ENCODE peak calls at places on chromosomes 2 and 18, in four cellular contexts. O is ovary, C is RPMI8226, F is memory B cell. T is an unnamed sample.

GRCh38 chr2:196206804-196207203 is 35.4 kb upstream of the STK17B start:
- DNase-seq in C (no peak), O (no peak), F (no peak), T (no peak)

GRCh38 chr2:98634406-98635092 is 26.2 kb downstream of the UNC50 start:
- DNase-seq in C (peak; percentile 8), F (no peak), O (no peak), T (no peak)

GRCh38 chr18:11591957-11592356 is 17.4 kb upstream of the SLC35G4 start:
- DNase-seq in F (no peak), C (no peak), O (no peak), T (no peak)

GRCh38 chr2:232892843-232893242 is 22.8 kb downstream of the SNORC start:
- DNase-seq in F (no peak), C (no peak), O (no peak), T (peak; percentile 63)

GRCh38 chr18:50190926-50191325 is 4.0 kb downstream of the MYO5B start:
- DNase-seq in O (no peak), F (no peak), C (no peak), T (no peak)

GRCh38 chr2:181123798-181124217 is 143.4 kb downstream of the UBE2E3 start:
- DNase-seq in F (peak; percentile 30), C (peak; percentile 28), O (no peak), T (no peak)

GRCh38 chr18:3806656-3807055 is 356.7 kb downstream of the TGIF1 start:
- DNase-seq in C (no peak), O (no peak), F (no peak), T (no peak)

GRCh38 chr2:36777272-36777671 is 80.8 kb downstream of the VIT start:
- DNase-seq in F (no peak), O (no peak), C (no peak), T (no peak)

GRCh38 chr2:78455586-78455985 is 569.9 kb upstream of the REG3G start:
- DNase-seq in F (no peak), O (no peak), C (no peak), T (no peak)

GRCh38 chr2:88658318-88658717 is 31.1 kb upstream of the EIF2AK3 start:
- DNase-seq in F (no peak), C (no peak), O (no peak), T (no peak)

GRCh38 chr2:1873343-1873742 is 129.0 kb upstream of the PXDN start:
- DNase-seq in F (no peak), O (no peak), C (no peak), T (no peak)

GRCh38 chr2:169579044-169579443 is 5.1 kb upstream of the PPIG start:
- DNase-seq in F (no peak), C (no peak), O (no peak), T (no peak)

GRCh38 chr2:9778012-9778411 is 65.3 kb upstream of the TAF1B start:
- DNase-seq in C (peak; percentile 54), F (no peak), O (no peak), T (no peak)

GRCh38 chr2:221075203-221075602 is 496.9 kb downstream of the EPHA4 start:
- DNase-seq in F (no peak), C (no peak), O (no peak), T (no peak)

GRCh38 chr18:71209944-71210343 is 921.1 kb downstream of the SOCS6 start:
- DNase-seq in C (no peak), F (no peak), O (no peak), T (no peak)

GRCh38 chr18:62723666-62724281 is 8.4 kb downstream of the PHLPP1 start:
- DNase-seq in F (no peak), O (no peak), C (peak; percentile 52), T (no peak)

GRCh38 chr2:30178618-30179404 is 32.0 kb downstream of the YPEL5 start:
- DNase-seq in C (no peak), F (no peak), O (peak; percentile 77), T (no peak)

GRCh38 chr2:219613671-219614070 is 13.8 kb upstream of the SLC4A3 start:
- DNase-seq in F (no peak), C (no peak), O (no peak), T (peak; percentile 31)

GRCh38 chr2:181715033-181715630 is 34.8 kb upstream of the NEUROD1 start:
- DNase-seq in F (peak; percentile 58), O (peak; percentile 18), C (peak; percentile 78), T (no peak)

GRCh38 chr2:102069311-102069974 is 73.1 kb upstream of the IL1R1 start:
- DNase-seq in O (no peak), C (no peak), F (no peak), T (no peak)

GRCh38 chr2:26718949-26719686 is 26.6 kb downstream of the KCNK3 start:
- DNase-seq in C (no peak), O (no peak), F (no peak), T (no peak)

GRCh38 chr2:121454549-121455090 is 76.1 kb upstream of the RNU4ATAC start:
- DNase-seq in F (no peak), C (no peak), O (no peak), T (no peak)

GRCh38 chr18:24176727-24177416 is 38.0 kb downstream of the CABYR start:
- DNase-seq in F (peak; percentile 54), C (peak; percentile 59), O (peak; percentile 48), T (peak; percentile 66)

GRCh38 chr2:189542145-189542882 is 38.3 kb downstream of the SLC40A1 start:
- DNase-seq in O (no peak), F (no peak), C (no peak), T (no peak)

GRCh38 chr2:98935777-98936132 is 270 bp downstream of the CRACDL start:
- DNase-seq in O (peak; percentile 24), F (no peak), C (no peak), T (no peak)

GRCh38 chr2:205646680-205647079 is 35.6 kb upstream of the NRP2 start:
- DNase-seq in F (no peak), O (no peak), C (peak; percentile 26), T (no peak)

GRCh38 chr2:68565858-68566257 is 77.5 kb upstream of the PROKR1 start:
- DNase-seq in F (no peak), C (no peak), O (no peak), T (no peak)

GRCh38 chr2:233447506-233448219 is 93.4 kb downstream of the DGKD start:
- DNase-seq in O (peak; percentile 35), F (no peak), C (no peak), T (no peak)